ENCODE peak calls at places on chromosomes 16 and 17, in seven cellular contexts. One of them, this sample, is unnamed.

GRCh38 chr16:55552621-55553020 is 13.9 kb upstream of the CAPNS2 start:
- DNase-seq in tibial artery: no peak
- DNase-seq in A172: peak; percentile 82
- DNase-seq in AG04450: no peak
- DNase-seq in HFF-Myc: no peak
- DNase-seq in NCI-H748 treated with DMSO at 0.1 percent for 48 hours: no peak
- DNase-seq in amniotic epithelial cell: peak; percentile 91
- DNase-seq in this sample: no peak

GRCh38 chr17:77420476-77420803 is 279.7 kb downstream of the SEC14L1 start:
- DNase-seq in tibial artery: no peak
- DNase-seq in A172: no peak
- DNase-seq in AG04450: no peak
- DNase-seq in HFF-Myc: no peak
- DNase-seq in NCI-H748 treated with DMSO at 0.1 percent for 48 hours: no peak
- DNase-seq in amniotic epithelial cell: no peak
- DNase-seq in this sample: no peak

GRCh38 chr17:48626470-48627241 is 498 bp upstream of the HOXB9 start:
- DNase-seq in tibial artery: no peak
- DNase-seq in A172: peak; percentile 77
- DNase-seq in AG04450: no peak
- DNase-seq in HFF-Myc: no peak
- DNase-seq in NCI-H748 treated with DMSO at 0.1 percent for 48 hours: peak; percentile 31
- DNase-seq in amniotic epithelial cell: peak; percentile 92
- DNase-seq in this sample: no peak

GRCh38 chr16:66961065-66961744 is at the start of gene CES3:
- DNase-seq in tibial artery: peak; percentile 38
- DNase-seq in A172: peak; percentile 53
- DNase-seq in AG04450: peak; percentile 20
- DNase-seq in HFF-Myc: peak; percentile 29
- DNase-seq in NCI-H748 treated with DMSO at 0.1 percent for 48 hours: peak; percentile 24
- DNase-seq in amniotic epithelial cell: peak; percentile 72
- DNase-seq in this sample: peak; percentile 57

GRCh38 chr17:9837551-9838471 is 12.1 kb downstream of the GLP2R start:
- DNase-seq in tibial artery: peak; percentile 84
- DNase-seq in A172: peak; percentile 87
- DNase-seq in AG04450: no peak
- DNase-seq in HFF-Myc: no peak
- DNase-seq in NCI-H748 treated with DMSO at 0.1 percent for 48 hours: no peak
- DNase-seq in amniotic epithelial cell: peak; percentile 97
- DNase-seq in this sample: no peak

GRCh38 chr17:77420804-77421634 is 280.2 kb downstream of the SEC14L1 start:
- DNase-seq in tibial artery: no peak
- DNase-seq in A172: peak; percentile 95
- DNase-seq in AG04450: peak; percentile 74
- DNase-seq in HFF-Myc: no peak
- DNase-seq in NCI-H748 treated with DMSO at 0.1 percent for 48 hours: peak; percentile 64
- DNase-seq in amniotic epithelial cell: peak; percentile 89
- DNase-seq in this sample: no peak

GRCh38 chr16:87017388-87018012 is 299.7 kb downstream of the C16orf95 start:
- DNase-seq in tibial artery: no peak
- DNase-seq in A172: peak; percentile 99
- DNase-seq in AG04450: peak; percentile 46
- DNase-seq in HFF-Myc: peak; percentile 67
- DNase-seq in NCI-H748 treated with DMSO at 0.1 percent for 48 hours: no peak
- DNase-seq in amniotic epithelial cell: peak; percentile 94
- DNase-seq in this sample: no peak

GRCh38 chr16:27154573-27155521 is 48.5 kb upstream of the KDM8 start:
- DNase-seq in tibial artery: peak; percentile 43
- DNase-seq in A172: peak; percentile 20
- DNase-seq in AG04450: no peak
- DNase-seq in HFF-Myc: peak; percentile 10
- DNase-seq in NCI-H748 treated with DMSO at 0.1 percent for 48 hours: peak; percentile 5
- DNase-seq in amniotic epithelial cell: peak; percentile 15
- DNase-seq in this sample: no peak